ENCODE peak calls at places on chromosomes 6 and 20, in eight cellular contexts. One of them, this sample, is unnamed.
A peak's percentile ranks its signal among the peaks of the same experiment; 100 is the strongest.

GRCh38 chr6:74369556-74369993 is 673.6 kb downstream of the CD109 start:
- DNase-seq in SK-N-SH: no peak
- DNase-seq in PC-9: no peak
- DNase-seq in CD8-positive, alpha-beta T cell: no peak
- DNase-seq in psoas muscle: no peak
- DNase-seq in cardiac muscle cell: no peak
- DNase-seq in GM12864: no peak
- DNase-seq in fibroblast of lung: peak; percentile 89
- DNase-seq in this sample: no peak

GRCh38 chr6:9783567-9783966 is 631.3 kb downstream of the TFAP2A start:
- DNase-seq in PC-9: no peak
- DNase-seq in fibroblast of lung: no peak
- DNase-seq in psoas muscle: no peak
- DNase-seq in SK-N-SH: no peak
- DNase-seq in cardiac muscle cell: no peak
- DNase-seq in CD8-positive, alpha-beta T cell: no peak
- DNase-seq in GM12864: no peak
- DNase-seq in this sample: no peak

GRCh38 chr6:34414999-34415858 is 10.6 kb downstream of the RPS10 start:
- DNase-seq in fibroblast of lung: peak; percentile 83
- DNase-seq in CD8-positive, alpha-beta T cell: peak; percentile 40
- DNase-seq in cardiac muscle cell: peak; percentile 33
- DNase-seq in GM12864: peak; percentile 39
- DNase-seq in PC-9: peak; percentile 60
- DNase-seq in SK-N-SH: peak; percentile 47
- DNase-seq in psoas muscle: no peak
- DNase-seq in this sample: no peak

GRCh38 chr6:109738667-109739066 is 47.6 kb downstream of the FIG4 start:
- DNase-seq in CD8-positive, alpha-beta T cell: no peak
- DNase-seq in fibroblast of lung: no peak
- DNase-seq in psoas muscle: no peak
- DNase-seq in SK-N-SH: no peak
- DNase-seq in GM12864: no peak
- DNase-seq in cardiac muscle cell: no peak
- DNase-seq in PC-9: no peak
- DNase-seq in this sample: no peak

GRCh38 chr6:1838604-1839003 is 228.9 kb downstream of the FOXC1 start:
- DNase-seq in CD8-positive, alpha-beta T cell: no peak
- DNase-seq in PC-9: peak; percentile 84
- DNase-seq in GM12864: no peak
- DNase-seq in psoas muscle: no peak
- DNase-seq in fibroblast of lung: no peak
- DNase-seq in cardiac muscle cell: no peak
- DNase-seq in SK-N-SH: no peak
- DNase-seq in this sample: no peak

GRCh38 chr6:163177892-163178420 is 236.6 kb upstream of the QKI start:
- DNase-seq in SK-N-SH: no peak
- DNase-seq in cardiac muscle cell: no peak
- DNase-seq in PC-9: no peak
- DNase-seq in fibroblast of lung: no peak
- DNase-seq in GM12864: no peak
- DNase-seq in CD8-positive, alpha-beta T cell: no peak
- DNase-seq in psoas muscle: no peak
- DNase-seq in this sample: no peak

GRCh38 chr6:100344761-100345160 is 120.0 kb downstream of the SIM1 start:
- DNase-seq in SK-N-SH: no peak
- DNase-seq in cardiac muscle cell: no peak
- DNase-seq in psoas muscle: no peak
- DNase-seq in GM12864: no peak
- DNase-seq in PC-9: no peak
- DNase-seq in fibroblast of lung: peak; percentile 30
- DNase-seq in CD8-positive, alpha-beta T cell: no peak
- DNase-seq in this sample: no peak

GRCh38 chr20:59207742-59208357 is 44.2 kb downstream of the ZNF831 start:
- DNase-seq in cardiac muscle cell: peak; percentile 71
- DNase-seq in GM12864: peak; percentile 30
- DNase-seq in PC-9: no peak
- DNase-seq in psoas muscle: peak; percentile 67
- DNase-seq in fibroblast of lung: peak; percentile 8
- DNase-seq in CD8-positive, alpha-beta T cell: peak; percentile 87
- DNase-seq in SK-N-SH: peak; percentile 50
- DNase-seq in this sample: no peak

GRCh38 chr20:54017846-54018245 is 52.5 kb downstream of the BCAS1 start:
- DNase-seq in PC-9: no peak
- DNase-seq in GM12864: peak; percentile 83
- DNase-seq in psoas muscle: no peak
- DNase-seq in fibroblast of lung: no peak
- DNase-seq in SK-N-SH: no peak
- DNase-seq in CD8-positive, alpha-beta T cell: no peak
- DNase-seq in cardiac muscle cell: no peak
- DNase-seq in this sample: peak; percentile 55

GRCh38 chr6:161318456-161318855 is 44.6 kb upstream of the AGPAT4 start:
- DNase-seq in fibroblast of lung: no peak
- DNase-seq in PC-9: no peak
- DNase-seq in GM12864: no peak
- DNase-seq in psoas muscle: no peak
- DNase-seq in cardiac muscle cell: no peak
- DNase-seq in SK-N-SH: no peak
- DNase-seq in CD8-positive, alpha-beta T cell: no peak
- DNase-seq in this sample: no peak

GRCh38 chr20:43985121-43985520 is 70.5 kb downstream of the TOX2 start:
- DNase-seq in SK-N-SH: no peak
- DNase-seq in GM12864: no peak
- DNase-seq in CD8-positive, alpha-beta T cell: no peak
- DNase-seq in PC-9: no peak
- DNase-seq in fibroblast of lung: no peak
- DNase-seq in psoas muscle: no peak
- DNase-seq in cardiac muscle cell: no peak
- DNase-seq in this sample: no peak

GRCh38 chr6:42128460-42129359 is 13.7 kb downstream of the C6orf132 start:
- DNase-seq in cardiac muscle cell: no peak
- DNase-seq in fibroblast of lung: peak; percentile 15
- DNase-seq in SK-N-SH: no peak
- DNase-seq in psoas muscle: no peak
- DNase-seq in PC-9: no peak
- DNase-seq in GM12864: no peak
- DNase-seq in CD8-positive, alpha-beta T cell: no peak
- DNase-seq in this sample: no peak

GRCh38 chr20:64229537-64230061 is 25.9 kb upstream of the PCMTD2 start:
- DNase-seq in GM12864: no peak
- DNase-seq in fibroblast of lung: no peak
- DNase-seq in cardiac muscle cell: no peak
- DNase-seq in PC-9: no peak
- DNase-seq in SK-N-SH: no peak
- DNase-seq in CD8-positive, alpha-beta T cell: no peak
- DNase-seq in psoas muscle: no peak
- DNase-seq in this sample: no peak

GRCh38 chr6:28269492-28269891 is 2.5 kb downstream of the ZSCAN26 start:
- DNase-seq in PC-9: peak; percentile 60
- DNase-seq in SK-N-SH: no peak
- DNase-seq in cardiac muscle cell: no peak
- DNase-seq in CD8-positive, alpha-beta T cell: no peak
- DNase-seq in GM12864: no peak
- DNase-seq in psoas muscle: no peak
- DNase-seq in fibroblast of lung: peak; percentile 85
- DNase-seq in this sample: no peak

DNA sequence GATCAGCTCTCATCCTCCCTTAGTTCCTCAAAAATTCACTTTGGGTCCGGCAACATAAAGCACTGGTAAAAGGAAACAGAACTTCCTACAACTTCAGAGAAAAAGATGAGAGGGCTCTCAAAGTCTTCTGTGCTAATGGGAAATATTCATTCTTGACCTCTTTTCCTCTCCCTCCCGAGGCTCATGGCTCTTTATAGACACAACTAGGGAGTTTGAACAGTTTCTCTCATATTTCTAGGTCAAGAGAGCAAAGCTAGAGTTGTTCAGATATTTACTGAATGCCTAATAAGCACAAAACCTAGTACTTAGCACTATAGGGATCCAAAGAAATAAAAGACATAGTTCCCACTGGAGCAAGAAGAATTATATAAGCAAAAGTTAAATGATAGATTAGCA is 124.1 kb upstream of the TCF21 start:
- DNase-seq in SK-N-SH: no peak
- DNase-seq in cardiac muscle cell: no peak
- DNase-seq in PC-9: no peak
- DNase-seq in CD8-positive, alpha-beta T cell: no peak
- DNase-seq in GM12864: no peak
- DNase-seq in fibroblast of lung: no peak
- DNase-seq in psoas muscle: no peak
- DNase-seq in this sample: no peak
- H3K4me3 ChIP-seq in SK-N-SH: no peak overlapping the region
- H3K4me3 ChIP-seq in cardiac muscle cell: no peak overlapping the region
- H3K4me3 ChIP-seq in PC-9: no peak overlapping the region
- H3K4me3 ChIP-seq in CD8-positive, alpha-beta T cell: no peak overlapping the region
- H3K4me3 ChIP-seq in GM12864: no peak overlapping the region
- H3K4me3 ChIP-seq in fibroblast of lung: no peak overlapping the region
- H3K4me3 ChIP-seq in psoas muscle: no peak overlapping the region
- H3K4me3 ChIP-seq in this sample: no peak overlapping the region

GRCh38 chr6:3887150-3887700 is 38.1 kb downstream of the FAM50B start:
- DNase-seq in psoas muscle: no peak
- DNase-seq in CD8-positive, alpha-beta T cell: no peak
- DNase-seq in fibroblast of lung: peak; percentile 63
- DNase-seq in PC-9: peak; percentile 69
- DNase-seq in cardiac muscle cell: no peak
- DNase-seq in SK-N-SH: no peak
- DNase-seq in GM12864: peak; percentile 4
- DNase-seq in this sample: no peak
- TF ChIP-seq CTCF in psoas muscle: peak; percentile 51
- TF ChIP-seq CTCF in CD8-positive, alpha-beta T cell: no peak
- TF ChIP-seq CTCF in fibroblast of lung: peak; percentile 57
- TF ChIP-seq CTCF in PC-9: peak; percentile 37
- TF ChIP-seq CTCF in cardiac muscle cell: peak; percentile 63
- TF ChIP-seq CTCF in SK-N-SH: peak; percentile 63
- TF ChIP-seq CTCF in GM12864: peak; percentile 43
- TF ChIP-seq CTCF in this sample: peak; percentile 34

DNA sequence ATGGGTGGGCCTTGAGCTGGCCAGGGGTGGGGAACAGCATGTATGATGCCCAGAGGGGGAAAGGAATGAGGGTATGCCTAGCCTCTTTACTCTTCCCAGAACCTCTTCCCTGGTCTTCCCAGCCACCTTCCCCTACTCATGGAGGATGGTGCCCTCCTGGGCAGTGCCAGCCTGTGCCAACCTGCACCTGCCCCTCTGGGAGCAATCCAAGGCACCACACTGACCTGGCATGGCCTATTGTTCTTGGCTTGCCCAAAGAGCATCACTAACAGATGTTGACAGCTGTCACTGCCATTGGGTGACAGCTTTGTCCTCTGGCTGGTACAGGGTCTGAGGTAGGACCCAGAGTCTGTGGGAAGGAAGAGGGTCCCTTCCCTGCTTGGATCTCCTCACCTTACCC is 12.9 kb downstream of the LPIN3 start:
- DNase-seq in SK-N-SH: no peak
- DNase-seq in cardiac muscle cell: no peak
- DNase-seq in PC-9: no peak
- DNase-seq in CD8-positive, alpha-beta T cell: no peak
- DNase-seq in psoas muscle: no peak
- DNase-seq in fibroblast of lung: no peak
- DNase-seq in GM12864: no peak
- DNase-seq in this sample: no peak
- H3K4me3 ChIP-seq in SK-N-SH: no peak overlapping the region
- H3K4me3 ChIP-seq in cardiac muscle cell: no peak overlapping the region
- H3K4me3 ChIP-seq in PC-9: no peak overlapping the region
- H3K4me3 ChIP-seq in CD8-positive, alpha-beta T cell: no peak overlapping the region
- H3K4me3 ChIP-seq in psoas muscle: no peak overlapping the region
- H3K4me3 ChIP-seq in fibroblast of lung: no peak overlapping the region
- H3K4me3 ChIP-seq in GM12864: no peak overlapping the region
- H3K4me3 ChIP-seq in this sample: no peak overlapping the region

GRCh38 chr6:125968493-125968892 is 11.9 kb downstream of the HINT3 start:
- DNase-seq in SK-N-SH: no peak
- DNase-seq in psoas muscle: no peak
- DNase-seq in PC-9: no peak
- DNase-seq in GM12864: no peak
- DNase-seq in cardiac muscle cell: no peak
- DNase-seq in CD8-positive, alpha-beta T cell: no peak
- DNase-seq in fibroblast of lung: no peak
- DNase-seq in this sample: no peak

GRCh38 chr6:125974214-125974866 is 12.0 kb upstream of the TRMT11 start:
- DNase-seq in GM12864: no peak
- DNase-seq in cardiac muscle cell: peak; percentile 57
- DNase-seq in CD8-positive, alpha-beta T cell: no peak
- DNase-seq in PC-9: peak; percentile 71
- DNase-seq in fibroblast of lung: peak; percentile 81
- DNase-seq in psoas muscle: no peak
- DNase-seq in SK-N-SH: peak; percentile 34
- DNase-seq in this sample: no peak

GRCh38 chr6:125966569-125966968 is 10.0 kb downstream of the HINT3 start:
- DNase-seq in PC-9: no peak
- DNase-seq in psoas muscle: no peak
- DNase-seq in SK-N-SH: no peak
- DNase-seq in cardiac muscle cell: no peak
- DNase-seq in CD8-positive, alpha-beta T cell: no peak
- DNase-seq in GM12864: no peak
- DNase-seq in fibroblast of lung: no peak
- DNase-seq in this sample: no peak

DNA sequence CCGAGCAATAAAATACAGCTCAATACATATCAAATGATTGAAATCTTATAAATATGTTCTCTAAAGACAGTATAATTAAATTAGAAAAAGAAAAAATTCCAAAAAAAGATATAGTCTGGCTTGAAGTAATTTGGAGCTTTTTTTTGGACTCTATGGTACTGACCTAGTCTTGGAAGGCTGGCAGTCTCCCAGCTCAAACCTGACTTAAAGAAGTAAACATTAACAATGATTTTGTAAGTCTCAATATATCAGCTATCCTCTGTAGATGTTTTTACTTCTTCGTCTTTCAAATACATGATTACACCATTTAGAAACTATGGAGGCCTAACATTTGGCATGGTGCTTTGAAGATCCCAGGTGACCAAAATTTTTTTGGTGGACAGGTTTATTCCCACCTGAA is 14.2 kb downstream of the HINT3 start:
- DNase-seq in SK-N-SH: no peak
- DNase-seq in psoas muscle: no peak
- DNase-seq in cardiac muscle cell: no peak
- DNase-seq in PC-9: no peak
- DNase-seq in GM12864: no peak
- DNase-seq in fibroblast of lung: no peak
- DNase-seq in CD8-positive, alpha-beta T cell: no peak
- DNase-seq in this sample: no peak
- TF ChIP-seq CTCF in SK-N-SH: no peak
- TF ChIP-seq CTCF in psoas muscle: no peak
- TF ChIP-seq CTCF in cardiac muscle cell: no peak
- TF ChIP-seq CTCF in PC-9: no peak
- TF ChIP-seq CTCF in GM12864: no peak
- TF ChIP-seq CTCF in fibroblast of lung: no peak
- TF ChIP-seq CTCF in CD8-positive, alpha-beta T cell: no peak
- TF ChIP-seq CTCF in this sample: no peak

This sample was measured in GM06990.